ENCODE peak calls at places on chromosomes 12 and 14, in six cellular contexts. R is choroid plexus epithelial cell, F is body of pancreas, G is cardiac fibroblast, Z is tibial artery, N is heart right ventricle. Y is an unnamed sample.

GRCh38 chr12:105296116-105297095 is 34.1 kb upstream of the C12orf75 start:
- DNase-seq in R (no peak), F (no peak), G (no peak), Z (no peak), N (no peak), Y (no peak)

GRCh38 chr12:4312251-4312650 is 8.8 kb upstream of the TIGAR start:
- DNase-seq in R (no peak), F (no peak), G (no peak), Z (no peak), N (no peak), Y (no peak)

GRCh38 chr12:83514372-83514771 is 827.7 kb downstream of the TMTC2 start:
- DNase-seq in R (no peak), F (no peak), G (no peak), Z (no peak), N (no peak), Y (no peak)

GRCh38 chr12:114046236-114046998 is 80.3 kb upstream of the RBM19 start:
- DNase-seq in R (no peak), F (no peak), G (no peak), Z (no peak), N (no peak), Y (no peak)

GRCh38 chr14:74483321-74483720 is 9.8 kb downstream of the NPC2 start:
- DNase-seq in R (peak), F (no peak), G (no peak), Z (no peak), N (no peak), Y (no peak)

GRCh38 chr12:47276253-47277070 is 196.7 kb upstream of the AMIGO2 start:
- DNase-seq in R (peak), F (peak), G (peak), Z (no peak), N (peak), Y (peak)

GRCh38 chr14:38285962-38286361 is 30.1 kb upstream of the CLEC14A start:
- DNase-seq in R (no peak), F (no peak), G (peak), Z (no peak), N (no peak), Y (no peak)

GRCh38 chr14:84252706-84253105 is 1277.2 kb upstream of the FLRT2 start:
- DNase-seq in R (no peak), F (no peak), G (no peak), Z (no peak), N (no peak), Y (no peak)

GRCh38 chr14:100103261-100104005 is 38.2 kb downstream of the EVL start:
- DNase-seq in R (peak), F (no peak), G (peak), Z (peak), N (peak), Y (peak)

GRCh38 chr14:104731249-104731924 is 7.4 kb downstream of the ADSS1 start:
- DNase-seq in R (no peak), F (no peak), G (no peak), Z (no peak), N (no peak), Y (no peak)

GRCh38 chr12:86241600-86241999 is 14.6 kb downstream of the MGAT4C start:
- DNase-seq in R (no peak), F (no peak), G (no peak), Z (no peak), N (no peak), Y (no peak)

GRCh38 chr12:79127268-79127895 is 262.8 kb downstream of the SYT1 start:
- DNase-seq in R (peak), F (no peak), G (peak), Z (no peak), N (no peak), Y (peak)

GRCh38 chr12:52214421-52214802 is 18.6 kb upstream of the KRT7 start:
- DNase-seq in R (no peak), F (peak), G (no peak), Z (peak), N (no peak), Y (no peak)

GRCh38 chr12:68529869-68530268 is 80.8 kb upstream of the RAP1B start:
- DNase-seq in R (no peak), F (no peak), G (no peak), Z (no peak), N (no peak), Y (no peak)

GRCh38 chr14:31825459-31825858 is 251.6 kb upstream of the ARHGAP5 start:
- DNase-seq in R (no peak), F (no peak), G (no peak), Z (no peak), N (no peak), Y (no peak)

GRCh38 chr12:113896194-113896593 is 69.9 kb downstream of the RBM19 start:
- DNase-seq in R (no peak), F (no peak), G (no peak), Z (no peak), N (no peak), Y (no peak)

GRCh38 chr14:102586420-102587119 is 5.9 kb upstream of the RCOR1 start:
- DNase-seq in R (no peak), F (no peak), G (no peak), Z (no peak), N (no peak), Y (peak)
- TF ChIP-seq CTCF in R (peak), F (no peak), G (no peak), Z (no peak), N (no peak), Y (no peak)

GRCh38 chr14:88326352-88327103 is 3.5 kb upstream of the KCNK10 start:
- DNase-seq in R (peak), F (no peak), G (no peak), Z (no peak), N (no peak), Y (no peak)
- H3K4me3 ChIP-seq in R (no peak), F (no peak), G (no peak), Z (no peak), N (no peak), Y (no peak)

GRCh38 chr14:68293404-68293803 is 473.8 kb downstream of the RAD51B start:
- DNase-seq in R (no peak), F (no peak), G (no peak), Z (no peak), N (no peak), Y (no peak)

GRCh38 chr14:68295316-68295816 is 475.8 kb downstream of the RAD51B start:
- DNase-seq in R (peak), F (peak), G (no peak), Z (no peak), N (peak), Y (no peak)

GRCh38 chr14:68300608-68301007 is 481.0 kb downstream of the RAD51B start:
- DNase-seq in R (no peak), F (no peak), G (no peak), Z (no peak), N (no peak), Y (no peak)

GRCh38 chr14:68297011-68297410 is 477.4 kb downstream of the RAD51B start:
- DNase-seq in R (no peak), F (no peak), G (no peak), Z (no peak), N (no peak), Y (no peak)

DNA sequence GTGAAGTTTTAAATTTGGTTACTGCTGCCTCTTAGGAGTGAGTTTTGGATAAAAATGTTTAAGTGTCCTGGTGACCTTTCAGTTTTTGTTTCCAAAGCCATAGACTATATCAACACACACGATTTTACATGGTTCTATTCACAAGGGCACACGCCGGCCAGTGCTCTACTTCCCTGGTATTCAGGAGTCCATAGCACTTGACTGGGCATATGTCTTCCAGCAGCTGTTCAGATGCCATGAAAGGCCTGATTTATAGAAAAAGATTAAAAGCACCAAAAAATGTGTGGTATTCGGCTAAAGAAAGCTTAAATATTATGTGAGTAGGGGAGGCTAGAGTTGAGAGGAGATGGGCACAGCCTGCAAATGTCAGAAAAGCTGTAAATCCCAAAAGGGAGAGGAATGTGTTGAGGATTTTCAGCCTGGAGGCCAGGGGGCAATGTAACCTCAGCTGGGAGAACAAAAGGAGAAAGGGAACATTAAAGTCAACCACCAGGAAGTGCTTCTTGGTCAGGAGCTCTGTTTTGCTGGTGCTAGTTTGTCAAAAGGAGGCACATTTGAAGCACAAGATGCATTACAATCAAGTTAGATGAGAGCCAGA is 478.4 kb downstream of the RAD51B start:
- DNase-seq in R (peak), F (no peak), G (peak), Z (no peak), N (no peak), Y (peak)
- TF ChIP-seq CTCF in R (peak), F (peak), G (peak), Z (peak), N (no peak), Y (peak)

DNA sequence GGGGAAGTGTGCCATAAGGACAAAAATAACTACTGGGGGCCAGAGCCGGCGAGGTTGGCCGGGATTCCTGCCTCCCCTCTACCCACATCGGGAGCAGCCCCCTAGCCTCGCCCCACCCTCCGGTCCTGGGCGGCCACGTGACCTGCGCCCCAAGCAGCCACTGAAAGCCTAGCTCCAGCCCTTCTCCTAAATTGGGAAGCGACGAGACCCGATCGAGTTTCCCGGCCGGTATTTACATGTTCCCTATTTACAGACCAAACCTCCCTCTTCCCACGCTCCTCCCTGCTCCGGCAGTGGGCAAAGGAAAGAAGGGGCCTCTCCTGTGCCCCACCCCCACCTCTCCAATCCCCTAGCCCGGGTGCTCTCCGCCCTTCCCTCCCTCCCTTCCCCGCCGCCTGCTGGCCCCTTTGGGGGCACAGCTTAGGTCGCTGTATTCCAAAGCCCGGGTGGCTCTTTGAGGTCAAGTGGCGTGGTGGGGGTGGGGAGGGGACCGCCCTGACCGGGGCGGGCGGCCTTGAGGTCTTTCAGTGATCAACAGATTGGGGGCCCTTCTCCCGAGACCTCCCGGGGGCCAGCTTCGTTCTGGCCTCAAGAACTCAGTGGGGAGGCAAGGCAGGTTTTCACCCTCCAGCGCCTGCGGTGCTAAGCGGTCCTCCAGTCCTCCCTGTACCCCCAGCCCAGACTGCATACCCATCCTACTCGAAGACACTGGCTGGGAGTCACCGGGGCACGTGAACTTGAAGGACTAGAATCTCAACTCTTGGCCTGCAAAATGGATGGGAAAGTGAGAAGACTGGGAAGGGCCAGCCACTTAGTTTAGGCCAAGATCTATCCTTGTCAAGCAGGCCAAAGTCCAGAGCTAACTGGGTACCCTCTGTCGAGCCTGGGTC is 6.3 kb upstream of the CTDSP2 start:
- DNase-seq in R (no peak), F (no peak), G (no peak), Z (peak), N (peak), Y (no peak)
- H3K4me3 ChIP-seq in R (peak), F (no peak), G (no peak), Z (peak), N (peak), Y (peak)

GRCh38 chr12:95269892-95270291 is 52.3 kb downstream of the VEZT start:
- DNase-seq in R (no peak), F (no peak), G (no peak), Z (no peak), N (no peak), Y (no peak)

GRCh38 chr12:95266250-95266649 is 48.6 kb downstream of the VEZT start:
- DNase-seq in R (no peak), F (no peak), G (no peak), Z (no peak), N (peak), Y (no peak)

GRCh38 chr12:95262808-95263207 is 45.2 kb downstream of the VEZT start:
- DNase-seq in R (no peak), F (no peak), G (peak), Z (no peak), N (peak), Y (no peak)

GRCh38 chr12:95261109-95261508 is 43.5 kb downstream of the VEZT start:
- DNase-seq in R (no peak), F (no peak), G (no peak), Z (no peak), N (no peak), Y (no peak)

DNA sequence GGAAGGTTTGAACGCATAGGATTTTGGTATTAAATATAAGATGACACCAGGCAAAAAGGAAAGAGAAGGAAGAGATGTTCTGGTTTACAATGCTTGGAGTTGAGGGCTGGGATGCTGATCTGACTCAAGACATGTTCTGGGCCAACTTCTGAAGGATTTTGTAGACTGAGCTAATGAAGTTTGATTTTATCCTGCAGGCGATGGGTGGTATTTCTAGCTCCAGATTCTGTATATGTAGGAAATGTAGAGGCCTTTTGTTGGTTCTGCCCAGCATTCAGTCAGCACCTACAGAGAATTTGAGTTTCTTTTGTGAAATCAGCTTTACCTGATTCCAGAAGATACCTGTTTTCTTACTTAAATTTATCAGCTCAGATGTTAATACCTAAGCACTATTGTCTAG is 48.2 kb downstream of the VEZT start:
- DNase-seq in R (no peak), F (no peak), G (no peak), Z (no peak), N (no peak), Y (no peak)
- TF ChIP-seq CTCF in R (no peak), F (no peak), G (no peak), Z (no peak), N (no peak), Y (no peak)

DNA sequence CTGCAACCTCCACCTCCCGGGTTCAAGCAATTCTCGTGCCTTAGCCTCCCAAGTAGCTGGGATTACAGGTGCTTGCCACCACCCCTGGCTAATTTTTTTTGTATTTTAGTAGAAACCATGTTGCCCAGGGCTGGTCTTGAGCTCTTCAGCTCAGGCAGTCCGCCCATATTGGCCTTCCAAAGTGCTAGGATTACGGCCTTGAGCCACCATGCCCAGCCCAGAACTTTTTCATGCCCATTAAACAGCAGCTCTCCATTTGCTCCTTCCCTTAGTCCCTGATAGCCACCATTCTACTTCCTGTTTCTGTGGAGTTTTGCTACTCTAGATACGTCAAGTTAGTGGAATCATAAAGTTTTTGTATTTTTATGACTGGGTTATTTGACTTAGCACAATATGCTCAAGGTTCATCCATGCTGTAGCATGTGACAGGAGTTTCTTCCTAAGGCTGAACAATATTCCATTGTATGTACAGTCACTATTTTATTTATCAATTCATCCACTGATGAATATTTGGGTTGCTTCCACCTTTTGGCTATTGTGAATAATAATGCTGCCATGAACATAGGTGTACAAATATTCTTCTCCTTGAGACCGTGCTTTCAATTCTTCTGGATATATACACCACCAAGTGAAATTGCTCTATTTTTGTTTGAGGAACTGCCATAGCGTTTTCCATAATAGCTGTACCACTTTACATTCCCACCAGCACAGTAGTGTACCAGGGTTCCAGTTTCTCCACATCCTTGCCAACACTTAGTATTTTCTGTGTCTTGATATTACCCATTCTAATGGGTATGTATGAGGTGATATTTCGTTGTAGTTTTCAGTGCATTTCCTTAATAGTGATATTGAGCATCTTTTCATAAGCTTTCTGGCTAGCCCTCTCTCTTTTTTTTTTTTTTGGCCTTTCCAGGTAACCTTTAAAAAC is 15.0 kb downstream of the ATF1 start:
- DNase-seq in R (no peak), F (no peak), G (no peak), Z (no peak), N (no peak), Y (no peak)
- H3K4me3 ChIP-seq in R (no peak), F (no peak), G (no peak), Z (no peak), N (no peak), Y (no peak)

GRCh38 chr14:22656945-22657711 is 13.0 kb upstream of the OR6J1 start:
- DNase-seq in R (peak), F (no peak), G (peak), Z (no peak), N (no peak), Y (peak)
- TF ChIP-seq CTCF in R (no peak), F (no peak), G (no peak), Z (no peak), N (no peak), Y (no peak)

DNA sequence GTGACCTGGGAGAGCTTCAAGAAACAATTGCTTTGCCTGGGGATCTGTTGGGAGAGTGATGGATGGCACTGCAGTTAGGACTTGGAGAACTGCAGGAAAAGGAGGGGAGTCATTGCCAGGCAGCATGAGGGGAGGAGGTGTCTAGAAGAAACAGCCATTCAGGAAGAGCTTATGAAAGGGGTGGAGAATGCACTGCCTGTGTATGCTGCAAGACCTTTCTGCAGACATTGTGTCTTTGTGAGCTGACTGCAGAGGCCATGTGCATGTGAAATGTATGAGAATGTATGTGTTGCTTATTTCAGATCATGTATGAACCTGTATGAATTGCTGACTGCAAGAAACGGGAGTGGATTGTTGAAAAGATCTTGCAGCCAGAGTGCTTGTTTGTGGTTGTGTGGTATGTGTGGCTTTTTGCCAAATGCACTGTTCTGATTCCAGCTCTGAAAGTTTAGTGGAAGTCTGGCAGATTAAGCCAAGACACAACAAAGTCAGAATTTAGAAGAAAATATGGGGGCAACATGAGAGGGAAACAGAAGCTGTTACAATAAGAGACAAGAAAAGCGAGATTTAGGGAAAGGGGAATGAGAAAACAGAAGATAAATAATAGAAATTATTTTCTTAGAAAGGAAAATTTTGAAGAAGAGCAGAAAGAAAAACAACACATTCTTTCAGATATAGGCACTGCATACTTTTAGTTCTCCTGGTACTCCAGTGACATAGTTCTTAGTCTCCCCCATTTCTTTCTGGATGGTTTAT is 9.8 kb upstream of the RIMKLB start:
- DNase-seq in R (peak), F (no peak), G (peak), Z (peak), N (peak), Y (peak)
- H3K4me3 ChIP-seq in R (peak), F (no peak), G (no peak), Z (no peak), N (no peak), Y (no peak)

GRCh38 chr14:37090026-37090425 is 82.4 kb downstream of the SLC25A21 start:
- DNase-seq in R (no peak), F (no peak), G (no peak), Z (no peak), N (no peak), Y (no peak)
- TF ChIP-seq CTCF in R (no peak), F (no peak), G (no peak), Z (no peak), N (no peak), Y (no peak)